ENCODE peak calls at places on chromosomes 6 and 20, in nine cellular contexts. One of them, this sample, is unnamed.

GRCh38 chr6:5475779-5476178 is 214.5 kb downstream of the FARS2 start:
- DNase-seq in endothelial cell of umbilical vein: no peak
- DNase-seq in astrocyte: no peak
- DNase-seq in HepG2: no peak
- DNase-seq in DND-41: no peak
- DNase-seq in fibroblast of lung: no peak
- DNase-seq in IMR-90: no peak
- DNase-seq in GM23248: no peak
- DNase-seq in colonic mucosa: no peak
- DNase-seq in this sample: no peak

GRCh38 chr6:5173862-5174643 is 86.7 kb downstream of the LYRM4 start:
- DNase-seq in endothelial cell of umbilical vein: no peak
- DNase-seq in astrocyte: no peak
- DNase-seq in HepG2: no peak
- DNase-seq in DND-41: peak; percentile 54
- DNase-seq in fibroblast of lung: no peak
- DNase-seq in IMR-90: peak; percentile 19
- DNase-seq in GM23248: no peak
- DNase-seq in colonic mucosa: no peak
- DNase-seq in this sample: no peak

GRCh38 chr6:136250686-136251008 is 536 bp upstream of the MTFR2 start:
- DNase-seq in endothelial cell of umbilical vein: no peak
- DNase-seq in astrocyte: no peak
- DNase-seq in HepG2: no peak
- DNase-seq in DND-41: no peak
- DNase-seq in fibroblast of lung: no peak
- DNase-seq in IMR-90: no peak
- DNase-seq in GM23248: no peak
- DNase-seq in colonic mucosa: no peak
- DNase-seq in this sample: no peak

GRCh38 chr20:6473197-6473596 is 294.3 kb upstream of the BMP2 start:
- DNase-seq in endothelial cell of umbilical vein: no peak
- DNase-seq in astrocyte: peak; percentile 12
- DNase-seq in HepG2: no peak
- DNase-seq in DND-41: no peak
- DNase-seq in fibroblast of lung: peak; percentile 73
- DNase-seq in IMR-90: peak; percentile 45
- DNase-seq in GM23248: peak; percentile 5
- DNase-seq in colonic mucosa: no peak
- DNase-seq in this sample: peak; percentile 37

GRCh38 chr6:65182681-65183080 is 524.3 kb downstream of the EYS start:
- DNase-seq in endothelial cell of umbilical vein: no peak
- DNase-seq in astrocyte: peak; percentile 20
- DNase-seq in HepG2: no peak
- DNase-seq in DND-41: no peak
- DNase-seq in fibroblast of lung: peak; percentile 78
- DNase-seq in IMR-90: peak; percentile 40
- DNase-seq in GM23248: no peak
- DNase-seq in colonic mucosa: no peak
- DNase-seq in this sample: no peak

GRCh38 chr20:51667002-51667408 is 101.2 kb downstream of the ATP9A start:
- DNase-seq in endothelial cell of umbilical vein: no peak
- DNase-seq in astrocyte: no peak
- DNase-seq in HepG2: no peak
- DNase-seq in DND-41: no peak
- DNase-seq in fibroblast of lung: no peak
- DNase-seq in IMR-90: no peak
- DNase-seq in GM23248: no peak
- DNase-seq in colonic mucosa: no peak
- DNase-seq in this sample: no peak

GRCh38 chr6:119145111-119145510 is 66.6 kb upstream of the FAM184A start:
- DNase-seq in endothelial cell of umbilical vein: peak; percentile 21
- DNase-seq in astrocyte: no peak
- DNase-seq in HepG2: no peak
- DNase-seq in DND-41: no peak
- DNase-seq in fibroblast of lung: no peak
- DNase-seq in IMR-90: no peak
- DNase-seq in GM23248: no peak
- DNase-seq in colonic mucosa: no peak
- DNase-seq in this sample: no peak

GRCh38 chr6:32153252-32153834 is 598 bp upstream of the PPT2 start:
- DNase-seq in endothelial cell of umbilical vein: peak; percentile 47
- DNase-seq in astrocyte: peak; percentile 33
- DNase-seq in HepG2: peak; percentile 48
- DNase-seq in DND-41: no peak
- DNase-seq in fibroblast of lung: peak; percentile 45
- DNase-seq in IMR-90: peak; percentile 41
- DNase-seq in GM23248: no peak
- DNase-seq in colonic mucosa: peak; percentile 46
- DNase-seq in this sample: no peak

GRCh38 chr6:150212745-150213144 is 69.9 kb downstream of the PPP1R14C start:
- DNase-seq in endothelial cell of umbilical vein: no peak
- DNase-seq in astrocyte: peak; percentile 11
- DNase-seq in HepG2: no peak
- DNase-seq in DND-41: no peak
- DNase-seq in fibroblast of lung: no peak
- DNase-seq in IMR-90: peak; percentile 11
- DNase-seq in GM23248: no peak
- DNase-seq in colonic mucosa: no peak
- DNase-seq in this sample: no peak

GRCh38 chr20:3935295-3935955 is 46.2 kb downstream of the PANK2 start:
- DNase-seq in endothelial cell of umbilical vein: no peak
- DNase-seq in astrocyte: no peak
- DNase-seq in HepG2: no peak
- DNase-seq in DND-41: no peak
- DNase-seq in fibroblast of lung: peak; percentile 34
- DNase-seq in IMR-90: no peak
- DNase-seq in GM23248: peak; percentile 59
- DNase-seq in colonic mucosa: no peak
- DNase-seq in this sample: no peak

GRCh38 chr6:77034161-77034560 is 429.1 kb downstream of the HTR1B start:
- DNase-seq in endothelial cell of umbilical vein: peak; percentile 49
- DNase-seq in astrocyte: peak; percentile 96
- DNase-seq in HepG2: no peak
- DNase-seq in DND-41: no peak
- DNase-seq in fibroblast of lung: peak; percentile 57
- DNase-seq in IMR-90: peak; percentile 96
- DNase-seq in GM23248: peak; percentile 77
- DNase-seq in colonic mucosa: no peak
- DNase-seq in this sample: no peak

GRCh38 chr20:59912609-59913008 is 20.8 kb downstream of the SYCP2 start:
- DNase-seq in endothelial cell of umbilical vein: no peak
- DNase-seq in astrocyte: no peak
- DNase-seq in HepG2: no peak
- DNase-seq in DND-41: no peak
- DNase-seq in fibroblast of lung: no peak
- DNase-seq in IMR-90: no peak
- DNase-seq in GM23248: no peak
- DNase-seq in colonic mucosa: no peak
- DNase-seq in this sample: no peak

GRCh38 chr6:28657756-28658465 is 132.2 kb downstream of the GPX5 start:
- DNase-seq in endothelial cell of umbilical vein: peak; percentile 68
- DNase-seq in astrocyte: peak; percentile 33
- DNase-seq in HepG2: peak; percentile 61
- DNase-seq in DND-41: peak; percentile 29
- DNase-seq in fibroblast of lung: peak; percentile 79
- DNase-seq in IMR-90: peak; percentile 69
- DNase-seq in GM23248: peak; percentile 78
- DNase-seq in colonic mucosa: peak; percentile 59
- DNase-seq in this sample: peak; percentile 70

GRCh38 chr20:48706710-48707339 is 121.0 kb downstream of the PREX1 start:
- DNase-seq in endothelial cell of umbilical vein: no peak
- DNase-seq in astrocyte: no peak
- DNase-seq in HepG2: no peak
- DNase-seq in DND-41: no peak
- DNase-seq in fibroblast of lung: peak; percentile 27
- DNase-seq in IMR-90: no peak
- DNase-seq in GM23248: no peak
- DNase-seq in colonic mucosa: no peak
- DNase-seq in this sample: no peak

GRCh38 chr6:161462148-161462547 is 188.3 kb upstream of the AGPAT4 start:
- DNase-seq in endothelial cell of umbilical vein: no peak
- DNase-seq in astrocyte: peak; percentile 64
- DNase-seq in HepG2: no peak
- DNase-seq in DND-41: no peak
- DNase-seq in fibroblast of lung: no peak
- DNase-seq in IMR-90: no peak
- DNase-seq in GM23248: peak; percentile 24
- DNase-seq in colonic mucosa: no peak
- DNase-seq in this sample: no peak

GRCh38 chr20:62133051-62133845 is 9.9 kb downstream of the PSMA7 start:
- DNase-seq in endothelial cell of umbilical vein: no peak
- DNase-seq in astrocyte: peak; percentile 27
- DNase-seq in HepG2: no peak
- DNase-seq in DND-41: no peak
- DNase-seq in fibroblast of lung: no peak
- DNase-seq in IMR-90: no peak
- DNase-seq in GM23248: no peak
- DNase-seq in colonic mucosa: no peak
- DNase-seq in this sample: no peak

GRCh38 chr6:144886682-144887081 is 601.5 kb downstream of the UTRN start:
- DNase-seq in endothelial cell of umbilical vein: no peak
- DNase-seq in astrocyte: no peak
- DNase-seq in HepG2: no peak
- DNase-seq in DND-41: no peak
- DNase-seq in fibroblast of lung: no peak
- DNase-seq in IMR-90: no peak
- DNase-seq in GM23248: no peak
- DNase-seq in colonic mucosa: no peak
- DNase-seq in this sample: no peak

GRCh38 chr6:154974485-154975149 is 20.5 kb upstream of the TIAM2 start:
- DNase-seq in endothelial cell of umbilical vein: peak; percentile 24
- DNase-seq in astrocyte: no peak
- DNase-seq in HepG2: no peak
- DNase-seq in DND-41: no peak
- DNase-seq in fibroblast of lung: no peak
- DNase-seq in IMR-90: no peak
- DNase-seq in GM23248: no peak
- DNase-seq in colonic mucosa: no peak
- DNase-seq in this sample: no peak
- H3K36me3 ChIP-seq in endothelial cell of umbilical vein: no peaks in the 10 kb centered on the region
- H3K36me3 ChIP-seq in astrocyte: no peaks in the 10 kb centered on the region
- H3K36me3 ChIP-seq in HepG2: no peaks in the 10 kb centered on the region
- H3K36me3 ChIP-seq in DND-41: no peaks in the 10 kb centered on the region
- H3K36me3 ChIP-seq in fibroblast of lung: no peaks in the 10 kb centered on the region
- H3K36me3 ChIP-seq in IMR-90: no peaks in the 10 kb centered on the region
- H3K36me3 ChIP-seq in GM23248: no peaks in the 10 kb centered on the region
- H3K36me3 ChIP-seq in colonic mucosa: no peaks in the 10 kb centered on the region
- H3K36me3 ChIP-seq in this sample: no peaks in the 10 kb centered on the region

DNA sequence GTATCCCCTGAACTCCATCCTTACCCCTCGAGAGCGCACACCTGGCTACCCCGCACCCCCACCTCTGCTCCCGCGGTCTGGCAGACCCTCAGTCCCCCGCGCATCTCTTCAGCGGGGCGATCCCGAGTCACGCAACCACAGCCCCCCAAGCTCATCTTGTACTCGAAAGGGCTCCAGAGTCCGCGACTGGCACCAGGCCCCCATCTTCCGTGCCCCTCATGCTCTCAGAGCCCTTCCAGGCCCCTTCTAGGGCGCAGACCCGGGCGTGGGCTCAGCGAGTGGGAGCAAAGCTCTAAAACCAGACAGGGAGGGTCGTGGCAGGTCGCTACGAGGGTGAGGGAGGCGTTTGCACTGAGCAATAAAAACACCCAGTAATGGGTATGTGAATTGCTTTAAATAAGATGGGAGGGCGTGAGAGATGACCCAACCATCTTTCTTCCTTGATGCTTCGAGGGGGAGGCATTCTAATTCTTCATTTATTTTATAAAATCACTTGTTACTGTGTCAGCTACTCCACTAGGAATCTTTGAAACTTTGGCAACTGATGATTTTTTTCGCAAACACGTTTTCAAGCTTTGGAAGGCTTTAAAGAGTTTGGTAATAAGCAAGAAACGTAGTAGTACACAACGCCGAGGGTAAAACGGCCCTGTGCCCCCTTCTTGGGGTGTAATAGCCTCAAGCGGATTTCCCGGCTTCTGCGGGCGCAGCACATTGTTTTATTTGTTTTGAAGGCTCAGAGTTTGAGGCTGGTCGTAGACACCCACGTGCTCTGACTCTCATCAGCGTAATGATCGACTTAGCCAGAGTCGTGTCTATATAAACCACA is 42.6 kb upstream of the SUPT3H start:
- DNase-seq in endothelial cell of umbilical vein: peak; percentile 29
- DNase-seq in astrocyte: peak; percentile 88
- DNase-seq in HepG2: no peak
- DNase-seq in DND-41: no peak
- DNase-seq in fibroblast of lung: peak; percentile 72
- DNase-seq in IMR-90: peak; percentile 64
- DNase-seq in GM23248: peak; percentile 77
- DNase-seq in colonic mucosa: peak; percentile 29
- DNase-seq in this sample: no peak
- H3K9ac ChIP-seq in endothelial cell of umbilical vein: no peak overlapping the region
- H3K9ac ChIP-seq in astrocyte: peak overlapping the region; percentile 96
- H3K9ac ChIP-seq in HepG2: no peak overlapping the region
- H3K9ac ChIP-seq in DND-41: peak overlapping the region; percentile 69
- H3K9ac ChIP-seq in fibroblast of lung: no peak overlapping the region
- H3K9ac ChIP-seq in IMR-90: no peak overlapping the region
- H3K9ac ChIP-seq in GM23248: peak overlapping the region; percentile 90
- H3K9ac ChIP-seq in colonic mucosa: peak overlapping the region; percentile 63
- H3K9ac ChIP-seq in this sample: no peak overlapping the region

GRCh38 chr20:32411955-32412706 is 54.0 kb downstream of the ASXL1 start:
- DNase-seq in endothelial cell of umbilical vein: no peak
- DNase-seq in astrocyte: no peak
- DNase-seq in HepG2: no peak
- DNase-seq in DND-41: no peak
- DNase-seq in fibroblast of lung: no peak
- DNase-seq in IMR-90: no peak
- DNase-seq in GM23248: no peak
- DNase-seq in colonic mucosa: no peak
- DNase-seq in this sample: no peak
- H3K36me3 ChIP-seq in endothelial cell of umbilical vein: peaks cover 2% of the 10 kb centered on the region
- H3K36me3 ChIP-seq in astrocyte: no peaks in the 10 kb centered on the region
- H3K36me3 ChIP-seq in HepG2: peaks cover 56% of the 10 kb centered on the region
- H3K36me3 ChIP-seq in DND-41: peaks cover 42% of the 10 kb centered on the region
- H3K36me3 ChIP-seq in fibroblast of lung: no peaks in the 10 kb centered on the region
- H3K36me3 ChIP-seq in IMR-90: peaks cover 8% of the 10 kb centered on the region
- H3K36me3 ChIP-seq in GM23248: peaks cover 6% of the 10 kb centered on the region
- H3K36me3 ChIP-seq in colonic mucosa: no peaks in the 10 kb centered on the region
- H3K36me3 ChIP-seq in this sample: peaks cover 22% of the 10 kb centered on the region

DNA sequence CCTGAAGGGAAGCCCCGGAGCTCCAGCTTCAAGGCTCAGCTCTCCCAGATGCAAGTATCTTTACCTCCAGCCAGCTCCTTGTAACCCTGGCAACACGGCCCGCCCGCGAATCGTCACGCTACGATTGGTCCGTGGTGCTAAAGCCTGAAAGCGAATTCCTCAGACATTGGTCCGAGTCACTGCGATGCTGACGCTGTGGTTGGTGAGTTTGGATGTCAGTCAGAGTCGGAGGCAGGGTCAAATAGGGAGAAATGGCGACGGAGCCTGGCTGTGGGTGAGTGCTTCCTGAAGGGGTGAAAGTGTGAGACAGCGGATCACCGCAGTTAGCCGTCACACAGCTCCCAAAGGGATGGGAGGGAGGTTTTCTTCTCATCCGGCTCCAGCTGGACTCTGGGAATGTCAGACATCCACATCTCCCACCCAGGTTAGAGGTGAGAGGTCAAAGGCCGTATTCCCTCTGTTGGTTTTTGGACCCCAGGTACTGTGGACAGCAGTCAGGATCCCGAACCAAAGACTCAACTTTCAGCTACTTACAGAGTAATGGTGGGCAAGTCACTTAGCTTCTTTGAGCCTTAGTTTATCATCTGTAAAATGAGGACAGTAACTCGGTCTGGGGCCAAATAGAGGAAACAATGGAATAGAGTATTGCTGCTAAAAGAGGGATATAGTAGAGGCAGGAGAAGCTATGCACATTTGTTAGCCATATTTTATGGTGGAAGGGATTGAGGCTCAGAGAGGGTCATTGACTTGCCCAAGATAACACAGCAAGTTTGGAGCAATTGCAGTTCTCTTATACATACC is at the start of gene ZSWIM1:
- DNase-seq in endothelial cell of umbilical vein: peak; percentile 100
- DNase-seq in astrocyte: peak; percentile 96
- DNase-seq in HepG2: peak; percentile 100
- DNase-seq in DND-41: peak; percentile 100
- DNase-seq in fibroblast of lung: peak; percentile 99
- DNase-seq in IMR-90: peak; percentile 99
- DNase-seq in GM23248: peak; percentile 99
- DNase-seq in colonic mucosa: peak; percentile 100
- DNase-seq in this sample: peak; percentile 98
- H3K9ac ChIP-seq in endothelial cell of umbilical vein: peak within 1 kb of the TSS; percentile 85
- H3K9ac ChIP-seq in astrocyte: peak within 1 kb of the TSS; percentile 89
- H3K9ac ChIP-seq in HepG2: peak within 1 kb of the TSS; percentile 91
- H3K9ac ChIP-seq in DND-41: peak within 1 kb of the TSS; percentile 78
- H3K9ac ChIP-seq in fibroblast of lung: peak within 1 kb of the TSS; percentile 83
- H3K9ac ChIP-seq in IMR-90: peak within 1 kb of the TSS; percentile 83
- H3K9ac ChIP-seq in GM23248: peak within 1 kb of the TSS; percentile 97
- H3K9ac ChIP-seq in colonic mucosa: peak within 1 kb of the TSS; percentile 71
- H3K9ac ChIP-seq in this sample: peak within 1 kb of the TSS; percentile 98

This sample was measured in SK-N-MC.